ENCODE peak calls at places on chromosomes 5 and 9, in six cellular contexts. Z, E, R, W, N and G are unnamed samples. For H3K27me3 and H3K9me3, the result is how much of the 10 kb centered on the place peaks cover.

GRCh38 chr5:69024241-69024651 is 69.6 kb upstream of the SLC30A5 start:
- DNase-seq in Z (no peak), E (no peak), R (peak), W (no peak), N (no peak), G (no peak)

GRCh38 chr5:73242741-73243140 is 69.7 kb downstream of the TMEM174 start:
- DNase-seq in Z (no peak), E (no peak), R (no peak), W (no peak), N (no peak), G (no peak)

GRCh38 chr9:133968966-133969617 is 23.0 kb downstream of the VAV2 start:
- DNase-seq in Z (peak), E (no peak), R (no peak), W (no peak), N (no peak), G (peak)

GRCh38 chr5:60505373-60505772 is 194.6 kb downstream of the DEPDC1B start:
- DNase-seq in Z (no peak), E (no peak), R (no peak), W (no peak), N (no peak), G (no peak)

GRCh38 chr5:157714036-157714435 is 17.2 kb upstream of the THG1L start:
- DNase-seq in Z (no peak), E (no peak), R (no peak), W (no peak), N (no peak), G (no peak)

GRCh38 chr9:128512820-128513219 is 8.3 kb downstream of the GLE1 start:
- DNase-seq in Z (no peak), E (no peak), R (no peak), W (no peak), N (no peak), G (no peak)

GRCh38 chr5:139251281-139251687 is 42.3 kb upstream of the MATR3 start:
- DNase-seq in Z (no peak), E (no peak), R (no peak), W (no peak), N (no peak), G (no peak)

GRCh38 chr9:77756449-77756848 is 108.3 kb upstream of the GNA14 start:
- DNase-seq in Z (no peak), E (no peak), R (no peak), W (no peak), N (no peak), G (no peak)

GRCh38 chr9:38619556-38620447 is 594 bp downstream of the ANKRD18A start:
- DNase-seq in Z (peak), E (no peak), R (no peak), W (no peak), N (no peak), G (peak)

GRCh38 chr9:136018257-136019031 is 57.3 kb upstream of the UBAC1 start:
- DNase-seq in Z (no peak), E (no peak), R (no peak), W (peak), N (no peak), G (no peak)
- H3K27me3 ChIP-seq in Z (under half), E (under half), R (under half), W (under half), N (under half), G (under half)

DNA sequence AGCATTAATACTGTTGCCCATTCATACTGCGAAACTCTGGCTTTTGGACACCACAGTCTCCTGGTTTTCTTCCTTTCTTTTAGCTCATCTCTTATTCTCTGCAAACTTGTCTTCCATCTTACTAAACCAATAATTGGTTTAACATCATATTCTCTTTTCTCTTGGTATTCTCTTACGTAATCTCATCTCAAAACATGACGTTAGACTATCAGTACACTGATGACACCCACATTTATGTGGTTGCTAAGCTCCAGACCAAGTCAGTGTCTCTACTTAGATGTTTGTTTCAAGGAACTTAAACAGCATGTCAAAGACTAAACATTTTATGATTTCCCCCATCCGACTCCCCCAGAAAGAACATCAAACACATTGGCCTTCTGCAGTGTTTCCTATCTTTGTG is 2.1 kb downstream of the PRRC1 start:
- DNase-seq in Z (no peak), E (no peak), R (no peak), W (no peak), N (no peak), G (no peak)
- H3K4me3 ChIP-seq in Z (no peak), E (no peak), R (no peak), W (no peak), N (peak), G (no peak)

GRCh38 chr5:55096860-55097259 is 5.6 kb upstream of the GZMA start:
- DNase-seq in Z (no peak), E (no peak), R (no peak), W (no peak), N (no peak), G (no peak)
- H3K9me3 ChIP-seq in Z (under half), E (under half), R (under half), W (under half), N (under half), G (under half)

GRCh38 chr5:26343801-26344310 is 694.5 kb downstream of the CDH9 start:
- DNase-seq in Z (no peak), E (no peak), R (no peak), W (no peak), N (no peak), G (no peak)
- H3K27me3 ChIP-seq in Z (under half), E (under half), R (under half), W (under half), N (under half), G (under half)

DNA sequence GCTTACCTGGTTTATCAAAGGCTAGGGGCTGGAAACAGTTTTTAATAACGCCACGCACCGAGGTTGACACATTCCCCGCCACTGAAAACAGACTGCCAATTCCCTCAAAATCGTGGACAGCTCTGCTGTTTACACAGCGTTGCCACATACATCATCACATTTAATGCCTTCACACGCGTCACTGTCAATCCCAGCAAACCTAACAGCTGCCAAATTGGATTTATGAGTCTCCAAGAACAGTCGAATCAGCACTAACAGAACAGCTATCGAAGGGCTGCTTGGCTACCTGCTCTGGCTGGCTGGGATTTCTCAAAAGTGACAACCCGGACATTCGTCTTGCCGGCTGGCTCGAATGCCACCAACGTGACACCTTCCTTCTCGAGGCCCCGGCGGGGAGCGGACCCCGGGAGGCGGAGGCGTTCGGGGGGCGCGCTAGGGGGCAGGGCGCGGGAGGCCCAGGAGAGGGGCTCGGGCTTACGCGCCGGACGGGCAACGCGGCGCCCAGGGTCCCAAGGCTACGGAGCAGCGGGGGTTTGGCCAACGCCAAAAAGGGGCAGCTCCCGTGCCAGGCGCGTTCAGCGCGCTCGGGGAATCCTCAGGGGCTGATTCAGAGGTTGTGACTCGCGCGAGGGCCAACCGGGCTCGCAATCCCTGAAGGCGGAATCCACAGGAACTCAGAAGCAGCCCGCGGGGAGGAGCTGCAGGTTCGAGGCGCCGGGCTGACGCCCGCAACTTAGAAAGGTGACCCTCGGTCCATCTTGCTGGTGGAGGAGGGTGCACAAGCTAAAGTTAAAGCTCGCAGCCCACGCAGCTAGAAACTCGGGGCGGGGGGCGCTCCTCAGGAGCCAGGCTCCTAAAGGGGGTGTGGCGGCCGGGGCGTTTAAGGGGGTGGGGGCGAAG is 1.2 kb downstream of the CDC14B start:
- DNase-seq in Z (peak), E (peak), R (no peak), W (peak), N (no peak), G (peak)
- H3K4me3 ChIP-seq in Z (peak), E (peak), R (peak), W (peak), N (peak), G (peak)

GRCh38 chr5:2986301-2986700 is 234.8 kb upstream of the IRX2 start:
- DNase-seq in Z (no peak), E (no peak), R (no peak), W (no peak), N (no peak), G (no peak)

GRCh38 chr5:2985718-2986117 is 234.2 kb upstream of the IRX2 start:
- DNase-seq in Z (no peak), E (no peak), R (no peak), W (no peak), N (no peak), G (no peak)

GRCh38 chr5:2981035-2981434 is 229.6 kb upstream of the IRX2 start:
- DNase-seq in Z (no peak), E (no peak), R (no peak), W (no peak), N (no peak), G (no peak)

GRCh38 chr5:2981652-2982051 is 230.2 kb upstream of the IRX2 start:
- DNase-seq in Z (no peak), E (no peak), R (no peak), W (no peak), N (no peak), G (no peak)
- H3K9me3 ChIP-seq in Z (under half), E (under half), R (under half), W (under half), N (under half), G (under half)

GRCh38 chr5:149794338-149795023 is 64.4 kb downstream of the PPARGC1B start:
- DNase-seq in Z (no peak), E (no peak), R (no peak), W (no peak), N (no peak), G (peak)
- H3K27me3 ChIP-seq in Z (under half), E (under half), R (under half), W (under half), N (under half), G (under half)